ENCODE peak calls at places on chromosomes 4 and X, in five cellular contexts. One of them, this sample, is unnamed. For H3K4me1, the result is how much of the 10 kb centered on the place peaks cover.

GRCh38 chr4:157804986-157805385 is 367.8 kb downstream of the GASK1B start:
- DNase-seq in aorta: no peak
- DNase-seq in effector memory CD4-positive, alpha-beta T cell: no peak
- DNase-seq in GM23248: peak
- DNase-seq in pancreas: no peak
- DNase-seq in this sample: no peak

GRCh38 chr4:168593399-168593798 is 96.5 kb downstream of the PALLD start:
- DNase-seq in aorta: no peak
- DNase-seq in effector memory CD4-positive, alpha-beta T cell: no peak
- DNase-seq in GM23248: no peak
- DNase-seq in pancreas: no peak
- DNase-seq in this sample: no peak

GRCh38 chr4:71296945-71297344 is 41.9 kb upstream of the SLC4A4 start:
- DNase-seq in aorta: no peak
- DNase-seq in effector memory CD4-positive, alpha-beta T cell: no peak
- DNase-seq in GM23248: peak
- DNase-seq in pancreas: no peak
- DNase-seq in this sample: peak

GRCh38 chr4:24105183-24106039 is 215.6 kb upstream of the PPARGC1A start:
- DNase-seq in aorta: no peak
- DNase-seq in effector memory CD4-positive, alpha-beta T cell: no peak
- DNase-seq in GM23248: peak
- DNase-seq in pancreas: no peak
- DNase-seq in this sample: peak

GRCh38 chr4:827209-828081 is 1.5 kb upstream of the CPLX1 start:
- DNase-seq in aorta: peak
- DNase-seq in effector memory CD4-positive, alpha-beta T cell: no peak
- DNase-seq in GM23248: no peak
- DNase-seq in pancreas: peak
- DNase-seq in this sample: no peak

GRCh38 chr4:139709660-139710059 is 44.0 kb downstream of the MGST2 start:
- DNase-seq in aorta: no peak
- DNase-seq in effector memory CD4-positive, alpha-beta T cell: no peak
- DNase-seq in GM23248: no peak
- DNase-seq in pancreas: no peak
- DNase-seq in this sample: no peak

GRCh38 chr4:177450421-177451107 is 8.3 kb upstream of the AGA start:
- DNase-seq in aorta: no peak
- DNase-seq in effector memory CD4-positive, alpha-beta T cell: no peak
- DNase-seq in GM23248: peak
- DNase-seq in pancreas: no peak
- DNase-seq in this sample: no peak

GRCh38 chrX:23503835-23504539 is 163.3 kb upstream of the PRDX4 start:
- DNase-seq in aorta: peak
- DNase-seq in effector memory CD4-positive, alpha-beta T cell: no peak
- DNase-seq in GM23248: peak
- DNase-seq in pancreas: peak
- DNase-seq in this sample: peak

GRCh38 chr4:175306436-175306835 is 388.3 kb downstream of the ADAM29 start:
- DNase-seq in aorta: no peak
- DNase-seq in effector memory CD4-positive, alpha-beta T cell: no peak
- DNase-seq in GM23248: no peak
- DNase-seq in pancreas: no peak
- DNase-seq in this sample: no peak

GRCh38 chrX:136650811-136651210 is 2.9 kb downstream of the CD40LG start:
- DNase-seq in aorta: no peak
- DNase-seq in effector memory CD4-positive, alpha-beta T cell: no peak
- DNase-seq in GM23248: no peak
- DNase-seq in pancreas: no peak
- DNase-seq in this sample: no peak

GRCh38 chr4:7872264-7872771 is 67.3 kb downstream of the AFAP1 start:
- DNase-seq in aorta: no peak
- DNase-seq in effector memory CD4-positive, alpha-beta T cell: no peak
- DNase-seq in GM23248: peak
- DNase-seq in pancreas: peak
- DNase-seq in this sample: peak

GRCh38 chrX:36445576-36445975 is 526.0 kb downstream of the CFAP47 start:
- DNase-seq in aorta: no peak
- DNase-seq in effector memory CD4-positive, alpha-beta T cell: no peak
- DNase-seq in GM23248: no peak
- DNase-seq in pancreas: no peak
- DNase-seq in this sample: no peak

GRCh38 chr4:55499495-55499894 is 47.2 kb downstream of the CLOCK start:
- DNase-seq in aorta: no peak
- DNase-seq in effector memory CD4-positive, alpha-beta T cell: no peak
- DNase-seq in GM23248: no peak
- DNase-seq in pancreas: no peak
- DNase-seq in this sample: no peak

GRCh38 chrX:11105080-11105479 is 6.1 kb upstream of the HCCS start:
- DNase-seq in aorta: no peak
- DNase-seq in effector memory CD4-positive, alpha-beta T cell: no peak
- DNase-seq in GM23248: peak
- DNase-seq in pancreas: no peak
- DNase-seq in this sample: no peak

GRCh38 chr4:46586566-46586965 is 196.6 kb upstream of the GABRA2 start:
- DNase-seq in aorta: no peak
- DNase-seq in effector memory CD4-positive, alpha-beta T cell: no peak
- DNase-seq in GM23248: no peak
- DNase-seq in pancreas: no peak
- DNase-seq in this sample: no peak
- H3K4me3 ChIP-seq in aorta: no peak
- H3K4me3 ChIP-seq in effector memory CD4-positive, alpha-beta T cell: no peak
- H3K4me3 ChIP-seq in GM23248: no peak
- H3K4me3 ChIP-seq in pancreas: no peak
- H3K4me3 ChIP-seq in this sample: no peak

GRCh38 chr4:57083107-57083506 is 27.1 kb downstream of the IGFBP7 start:
- DNase-seq in aorta: no peak
- DNase-seq in effector memory CD4-positive, alpha-beta T cell: no peak
- DNase-seq in GM23248: no peak
- DNase-seq in pancreas: no peak
- DNase-seq in this sample: no peak

GRCh38 chr4:57084360-57084759 is 25.8 kb downstream of the IGFBP7 start:
- DNase-seq in aorta: no peak
- DNase-seq in effector memory CD4-positive, alpha-beta T cell: no peak
- DNase-seq in GM23248: no peak
- DNase-seq in pancreas: no peak
- DNase-seq in this sample: no peak

GRCh38 chr4:57078685-57079521 is 31.3 kb downstream of the IGFBP7 start:
- DNase-seq in aorta: no peak
- DNase-seq in effector memory CD4-positive, alpha-beta T cell: no peak
- DNase-seq in GM23248: no peak
- DNase-seq in pancreas: no peak
- DNase-seq in this sample: no peak

GRCh38 chr4:57080781-57081650 is 29.2 kb downstream of the IGFBP7 start:
- DNase-seq in aorta: peak
- DNase-seq in effector memory CD4-positive, alpha-beta T cell: no peak
- DNase-seq in GM23248: peak
- DNase-seq in pancreas: no peak
- DNase-seq in this sample: peak

DNA sequence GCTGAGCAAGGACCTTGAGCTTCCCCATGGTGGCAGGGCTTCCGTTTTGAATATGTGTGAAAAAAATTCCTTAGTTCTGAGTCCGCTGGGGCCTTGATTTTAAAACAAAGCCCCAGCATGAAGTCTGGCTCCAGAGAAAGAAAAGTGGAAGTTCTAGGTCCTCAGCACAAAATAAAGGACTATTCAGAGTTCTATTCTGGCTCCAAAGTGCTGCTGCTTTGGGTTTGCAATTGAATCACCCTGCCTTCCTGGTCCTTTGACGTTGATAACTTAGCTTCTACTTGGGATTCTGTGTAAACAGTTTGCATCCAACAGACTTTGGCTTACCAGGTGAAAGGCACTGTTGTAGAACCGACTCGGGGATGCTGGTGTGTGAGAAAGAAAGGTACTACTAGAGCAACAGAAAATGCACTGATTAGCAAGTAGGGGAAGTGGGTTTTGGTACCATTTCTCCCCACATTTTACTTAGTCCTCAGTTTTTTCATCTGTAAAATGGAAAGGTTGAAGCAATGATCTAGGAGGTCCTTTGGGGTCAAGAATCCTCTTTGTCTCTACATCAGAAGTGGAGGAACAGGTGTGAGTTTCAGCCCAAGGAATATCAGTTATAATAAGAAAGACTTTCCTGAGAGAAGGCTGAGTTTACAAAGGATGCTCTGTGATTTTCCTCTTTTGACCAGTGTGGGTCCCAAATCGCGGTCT is 28.4 kb downstream of the IGFBP7 start:
- DNase-seq in aorta: no peak
- DNase-seq in effector memory CD4-positive, alpha-beta T cell: no peak
- DNase-seq in GM23248: no peak
- DNase-seq in pancreas: no peak
- DNase-seq in this sample: no peak
- H3K4me1 ChIP-seq in aorta: under half
- H3K4me1 ChIP-seq in effector memory CD4-positive, alpha-beta T cell: under half
- H3K4me1 ChIP-seq in GM23248: under half
- H3K4me1 ChIP-seq in pancreas: under half
- H3K4me1 ChIP-seq in this sample: under half

GRCh38 chr4:94603170-94603747 is 151.5 kb downstream of the PDLIM5 start:
- DNase-seq in aorta: peak
- DNase-seq in effector memory CD4-positive, alpha-beta T cell: no peak
- DNase-seq in GM23248: peak
- DNase-seq in pancreas: no peak
- DNase-seq in this sample: peak
- H3K27ac ChIP-seq in aorta: no peak
- H3K27ac ChIP-seq in effector memory CD4-positive, alpha-beta T cell: no peak
- H3K27ac ChIP-seq in GM23248: no peak
- H3K27ac ChIP-seq in pancreas: no peak
- H3K27ac ChIP-seq in this sample: no peak

GRCh38 chr4:102343964-102344519 is 1.2 kb downstream of the SLC39A8 start:
- DNase-seq in aorta: no peak
- DNase-seq in effector memory CD4-positive, alpha-beta T cell: no peak
- DNase-seq in GM23248: no peak
- DNase-seq in pancreas: no peak
- DNase-seq in this sample: no peak

GRCh38 chr4:102341201-102341600 is 4.1 kb downstream of the SLC39A8 start:
- DNase-seq in aorta: no peak
- DNase-seq in effector memory CD4-positive, alpha-beta T cell: no peak
- DNase-seq in GM23248: no peak
- DNase-seq in pancreas: no peak
- DNase-seq in this sample: no peak

GRCh38 chr4:102344520-102344954 is 745 bp downstream of the SLC39A8 start:
- DNase-seq in aorta: peak
- DNase-seq in effector memory CD4-positive, alpha-beta T cell: peak
- DNase-seq in GM23248: peak
- DNase-seq in pancreas: peak
- DNase-seq in this sample: peak

GRCh38 chr4:102344955-102345794 is at the start of gene SLC39A8:
- DNase-seq in aorta: peak
- DNase-seq in effector memory CD4-positive, alpha-beta T cell: peak
- DNase-seq in GM23248: peak
- DNase-seq in pancreas: peak
- DNase-seq in this sample: peak

GRCh38 chr4:102342404-102343074 is 2.7 kb downstream of the SLC39A8 start:
- DNase-seq in aorta: no peak
- DNase-seq in effector memory CD4-positive, alpha-beta T cell: no peak
- DNase-seq in GM23248: no peak
- DNase-seq in pancreas: no peak
- DNase-seq in this sample: no peak
- H3K4me3 ChIP-seq in aorta: no peak
- H3K4me3 ChIP-seq in effector memory CD4-positive, alpha-beta T cell: peak
- H3K4me3 ChIP-seq in GM23248: no peak
- H3K4me3 ChIP-seq in pancreas: no peak
- H3K4me3 ChIP-seq in this sample: no peak